ENCODE peak calls at places on chromosomes 6 and 20, in six cellular contexts. K is ascending aorta, F is heart left ventricle, X is tibial nerve, H is neuronal stem cell, U is fibroblast of lung. E is an unnamed sample.
A peak's percentile ranks its signal among the peaks of the same experiment; 100 is the strongest.

GRCh38 chr6:50816115-50816675 is 2.5 kb upstream of the TFAP2B start:
- DNase-seq in K (no peak), F (peak; percentile 62), X (peak; percentile 83), H (peak; percentile 86), U (peak; percentile 74), E (no peak)

GRCh38 chr6:105291525-105291924 is 111.4 kb downstream of the PREP start:
- DNase-seq in K (no peak), F (no peak), X (no peak), H (no peak), U (no peak), E (no peak)

GRCh38 chr6:19137419-19138035 is 699.6 kb upstream of the ID4 start:
- DNase-seq in K (no peak), F (no peak), X (no peak), H (no peak), U (no peak), E (no peak)

GRCh38 chr6:90297124-90297865 is 652 bp upstream of the BACH2 start:
- DNase-seq in K (no peak), F (no peak), X (no peak), H (peak; percentile 24), U (no peak), E (no peak)

GRCh38 chr20:8876381-8876780 is 192.5 kb upstream of the PLCB4 start:
- DNase-seq in K (no peak), F (no peak), X (no peak), H (no peak), U (no peak), E (no peak)

GRCh38 chr20:44248420-44248759 is 1.3 kb downstream of the GDAP1L1 start:
- DNase-seq in K (no peak), F (no peak), X (no peak), H (no peak), U (no peak), E (no peak)

GRCh38 chr6:128731249-128732165 is 151.4 kb upstream of the LAMA2 start:
- DNase-seq in K (no peak), F (no peak), X (no peak), H (peak; percentile 37), U (peak; percentile 73), E (no peak)

GRCh38 chr20:10561302-10561701 is 112.5 kb downstream of the JAG1 start:
- DNase-seq in K (no peak), F (no peak), X (no peak), H (no peak), U (no peak), E (no peak)

GRCh38 chr6:169904051-169904922 is 152.9 kb downstream of the ERMARD start:
- DNase-seq in K (no peak), F (no peak), X (no peak), H (no peak), U (no peak), E (no peak)

GRCh38 chr6:169903122-169903521 is 151.7 kb downstream of the ERMARD start:
- DNase-seq in K (no peak), F (no peak), X (no peak), H (no peak), U (no peak), E (no peak)

GRCh38 chr6:169902604-169903003 is 151.2 kb downstream of the ERMARD start:
- DNase-seq in K (no peak), F (no peak), X (no peak), H (no peak), U (no peak), E (no peak)

GRCh38 chr6:169899481-169900145 is 148.2 kb downstream of the ERMARD start:
- DNase-seq in K (no peak), F (no peak), X (no peak), H (no peak), U (no peak), E (peak; percentile 44)

GRCh38 chr6:169902070-169902469 is 150.6 kb downstream of the ERMARD start:
- DNase-seq in K (no peak), F (no peak), X (no peak), H (no peak), U (no peak), E (no peak)
- H3K9me3 ChIP-seq in K (no peaks in the 10 kb centered on the region), F (no peaks in the 10 kb centered on the region), X (no peaks in the 10 kb centered on the region), H (no peaks in the 10 kb centered on the region), U (no peaks in the 10 kb centered on the region), E (no peaks in the 10 kb centered on the region)

GRCh38 chr20:42752620-42753019 is 437.1 kb downstream of the PTPRT start:
- DNase-seq in K (no peak), F (no peak), X (no peak), H (no peak), U (no peak), E (no peak)
- H3K9me3 ChIP-seq in K (no peaks in the 10 kb centered on the region), F (no peaks in the 10 kb centered on the region), X (no peaks in the 10 kb centered on the region), H (no peaks in the 10 kb centered on the region), U (no peaks in the 10 kb centered on the region), E (no peaks in the 10 kb centered on the region)

DNA sequence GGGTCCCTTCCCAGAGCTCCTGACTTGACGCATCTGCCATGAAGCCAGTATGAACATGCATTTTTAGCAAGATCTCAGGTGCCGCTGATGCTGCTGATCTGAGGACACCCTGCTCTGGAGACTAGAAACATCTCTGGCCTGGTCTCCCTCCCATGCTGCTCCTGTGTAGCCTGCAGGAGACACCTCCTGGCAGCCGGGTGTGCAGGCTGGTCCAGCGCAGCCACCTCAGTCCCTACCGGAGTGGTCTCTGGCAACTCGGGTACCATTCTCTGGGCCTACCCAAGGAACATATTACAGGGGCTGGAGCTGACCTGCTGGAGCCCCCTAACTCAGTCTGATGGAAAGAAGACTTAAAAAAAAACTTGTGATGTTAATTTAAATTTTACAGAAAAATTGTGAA is 20.1 kb downstream of the PHACTR3 start:
- DNase-seq in K (no peak), F (no peak), X (no peak), H (no peak), U (no peak), E (no peak)
- H3K9me3 ChIP-seq in K (no peaks in the 10 kb centered on the region), F (no peaks in the 10 kb centered on the region), X (no peaks in the 10 kb centered on the region), H (peaks cover 28% of the 10 kb centered on the region), U (no peaks in the 10 kb centered on the region), E (no peaks in the 10 kb centered on the region)

GRCh38 chr6:118982256-118982911 is 47.4 kb upstream of the MCM9 start:
- DNase-seq in K (no peak), F (no peak), X (no peak), H (no peak), U (no peak), E (no peak)
- H3K9me3 ChIP-seq in K (no peaks in the 10 kb centered on the region), F (no peaks in the 10 kb centered on the region), X (no peaks in the 10 kb centered on the region), H (no peaks in the 10 kb centered on the region), U (no peaks in the 10 kb centered on the region), E (no peaks in the 10 kb centered on the region)

GRCh38 chr20:42603655-42604054 is 586.1 kb downstream of the PTPRT start:
- DNase-seq in K (no peak), F (no peak), X (no peak), H (no peak), U (no peak), E (no peak)
- H3K9me3 ChIP-seq in K (no peaks in the 10 kb centered on the region), F (no peaks in the 10 kb centered on the region), X (no peaks in the 10 kb centered on the region), H (no peaks in the 10 kb centered on the region), U (no peaks in the 10 kb centered on the region), E (no peaks in the 10 kb centered on the region)

GRCh38 chr6:117624869-117625481 is 22.7 kb upstream of the GOPC start:
- DNase-seq in K (no peak), F (no peak), X (no peak), H (no peak), U (no peak), E (no peak)
- H3K9me3 ChIP-seq in K (no peaks in the 10 kb centered on the region), F (no peaks in the 10 kb centered on the region), X (peaks cover 6% of the 10 kb centered on the region), H (peaks cover 2% of the 10 kb centered on the region), U (no peaks in the 10 kb centered on the region), E (no peaks in the 10 kb centered on the region)

GRCh38 chr6:88662163-88662580 is 301.2 kb downstream of the RNGTT start:
- DNase-seq in K (no peak), F (no peak), X (no peak), H (no peak), U (no peak), E (no peak)
- H3K9me3 ChIP-seq in K (peaks cover 7% of the 10 kb centered on the region), F (no peaks in the 10 kb centered on the region), X (peaks cover 15% of the 10 kb centered on the region), H (peaks cover 8% of the 10 kb centered on the region), U (no peaks in the 10 kb centered on the region), E (no peaks in the 10 kb centered on the region)

GRCh38 chr6:1801401-1801800 is 191.7 kb downstream of the FOXC1 start:
- DNase-seq in K (no peak), F (no peak), X (no peak), H (no peak), U (no peak), E (no peak)
- H3K9me3 ChIP-seq in K (no peaks in the 10 kb centered on the region), F (no peaks in the 10 kb centered on the region), X (no peaks in the 10 kb centered on the region), H (no peaks in the 10 kb centered on the region), U (no peaks in the 10 kb centered on the region), E (no peaks in the 10 kb centered on the region)

GRCh38 chr20:59790388-59790787 is 143.0 kb downstream of the SYCP2 start:
- DNase-seq in K (no peak), F (no peak), X (no peak), H (no peak), U (no peak), E (no peak)
- H3K9me3 ChIP-seq in K (no peaks in the 10 kb centered on the region), F (no peaks in the 10 kb centered on the region), X (peaks cover 5% of the 10 kb centered on the region), H (peaks cover 1% of the 10 kb centered on the region), U (no peaks in the 10 kb centered on the region), E (peaks cover 13% of the 10 kb centered on the region)

DNA sequence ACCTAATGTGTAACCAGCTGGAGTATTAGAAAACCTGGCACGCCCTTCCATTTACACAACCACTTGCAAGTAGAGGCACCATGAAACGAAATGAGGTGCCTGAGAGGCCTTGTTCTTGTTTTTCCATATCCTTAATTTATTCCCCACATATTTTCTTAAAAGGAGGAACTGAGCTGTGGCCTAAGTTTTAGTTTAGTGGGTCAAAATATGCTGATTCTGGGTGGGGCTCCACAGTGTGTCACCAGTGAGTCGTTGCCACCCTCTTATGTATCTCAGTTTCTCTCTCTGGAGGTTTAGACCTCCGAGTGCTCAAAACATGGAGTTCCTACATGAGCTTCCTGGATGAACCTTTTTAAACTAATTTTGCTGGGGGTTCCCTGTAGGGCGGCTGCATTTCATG is 17.3 kb upstream of the IL22RA2 start:
- DNase-seq in K (no peak), F (no peak), X (no peak), H (no peak), U (no peak), E (no peak)
- H3K9me3 ChIP-seq in K (no peaks in the 10 kb centered on the region), F (no peaks in the 10 kb centered on the region), X (no peaks in the 10 kb centered on the region), H (peaks cover 18% of the 10 kb centered on the region), U (no peaks in the 10 kb centered on the region), E (no peaks in the 10 kb centered on the region)

E was measured in tibial artery.